ENCODE peak calls at places on chromosomes 12 and 14, in ten cellular contexts. I, Z, U, R, H, N, J, W, P and C are unnamed samples.

GRCh38 chr12:80709811-80710726 is 2.6 kb downstream of the MYF6 start:
- DNase-seq in I (no peak), Z (no peak), U (no peak), R (no peak), H (no peak), N (peak), J (no peak), W (no peak), P (no peak), C (no peak)

GRCh38 chr12:10395390-10395998 is 5.7 kb upstream of the KLRK1 start:
- DNase-seq in I (peak), Z (no peak), U (peak), R (no peak), H (no peak), N (peak), J (no peak), W (no peak), P (peak), C (peak)

GRCh38 chr14:34364201-34364600 is 97.8 kb downstream of the SPTSSA start:
- DNase-seq in I (no peak), Z (no peak), U (no peak), R (no peak), H (no peak), N (no peak), J (no peak), W (no peak), P (peak), C (no peak)

GRCh38 chr12:31003861-31004640 is 69.6 kb upstream of the DDX11 start:
- DNase-seq in I (no peak), Z (peak), U (no peak), R (no peak), H (no peak), N (no peak), J (no peak), W (no peak), P (no peak), C (no peak)

GRCh38 chr14:106622200-106622745 is 1095.9 kb downstream of the TMEM121 start:
- DNase-seq in I (no peak), Z (no peak), U (no peak), R (no peak), H (peak), N (no peak), J (no peak), W (no peak), P (no peak), C (no peak)

GRCh38 chr14:59997496-59997895 is 77.6 kb downstream of the LRRC9 start:
- DNase-seq in I (peak), Z (no peak), U (no peak), R (no peak), H (no peak), N (no peak), J (no peak), W (no peak), P (no peak), C (no peak)

GRCh38 chr14:26597136-26598080 is at the start of gene NOVA1:
- DNase-seq in I (peak), Z (peak), U (no peak), R (no peak), H (no peak), N (peak), J (peak), W (peak), P (peak), C (no peak)

GRCh38 chr12:28998662-28999120 is 150.4 kb upstream of the FAR2 start:
- DNase-seq in I (peak), Z (peak), U (no peak), R (no peak), H (no peak), N (peak), J (peak), W (no peak), P (peak), C (peak)

GRCh38 chr12:93299262-93299846 is 78.4 kb upstream of the NUDT4 start:
- DNase-seq in I (peak), Z (no peak), U (no peak), R (no peak), H (no peak), N (no peak), J (no peak), W (no peak), P (no peak), C (no peak)

GRCh38 chr12:27530157-27530922 is 6.3 kb downstream of the PPFIBP1 start:
- DNase-seq in I (no peak), Z (no peak), U (no peak), R (no peak), H (no peak), N (no peak), J (no peak), W (no peak), P (no peak), C (no peak)

GRCh38 chr14:88866305-88866704 is 41.9 kb downstream of the TTC8 start:
- DNase-seq in I (no peak), Z (no peak), U (peak), R (no peak), H (no peak), N (no peak), J (no peak), W (no peak), P (peak), C (no peak)

GRCh38 chr12:79842630-79843029 is 92.3 kb downstream of the PPP1R12A start:
- DNase-seq in I (no peak), Z (no peak), U (no peak), R (no peak), H (no peak), N (no peak), J (no peak), W (no peak), P (no peak), C (no peak)

GRCh38 chr12:96036765-96037455 is 1.5 kb upstream of the LTA4H start:
- DNase-seq in I (no peak), Z (no peak), U (no peak), R (no peak), H (no peak), N (no peak), J (no peak), W (no peak), P (peak), C (no peak)

GRCh38 chr12:39990122-39991101 is 115.5 kb downstream of the SLC2A13 start:
- DNase-seq in I (peak), Z (peak), U (no peak), R (peak), H (peak), N (peak), J (peak), W (peak), P (peak), C (no peak)

GRCh38 chr12:43824207-43824775 is 11.6 kb upstream of the TMEM117 start:
- DNase-seq in I (no peak), Z (no peak), U (no peak), R (no peak), H (no peak), N (no peak), J (no peak), W (no peak), P (no peak), C (no peak)

GRCh38 chr14:24377660-24378059 is 9.7 kb downstream of the NFATC4 start:
- DNase-seq in I (no peak), Z (no peak), U (no peak), R (no peak), H (no peak), N (no peak), J (no peak), W (no peak), P (no peak), C (no peak)

GRCh38 chr12:32698285-32698684 is 19.2 kb downstream of the DNM1L start:
- DNase-seq in I (no peak), Z (no peak), U (no peak), R (no peak), H (no peak), N (no peak), J (peak), W (no peak), P (no peak), C (no peak)

GRCh38 chr12:75591628-75592027 is 80.2 kb upstream of the KRR1 start:
- DNase-seq in I (no peak), Z (no peak), U (no peak), R (no peak), H (no peak), N (no peak), J (no peak), W (no peak), P (no peak), C (no peak)

GRCh38 chr14:26866741-26867140 is 268.9 kb upstream of the NOVA1 start:
- DNase-seq in I (no peak), Z (no peak), U (no peak), R (no peak), H (no peak), N (no peak), J (no peak), W (no peak), P (no peak), C (no peak)

GRCh38 chr12:91274886-91275285 is 92.3 kb upstream of the DCN start:
- DNase-seq in I (peak), Z (peak), U (no peak), R (no peak), H (no peak), N (no peak), J (peak), W (no peak), P (peak), C (peak)

GRCh38 chr12:132788375-132789098 is 26.9 kb upstream of the ANKLE2 start:
- DNase-seq in I (no peak), Z (no peak), U (no peak), R (no peak), H (no peak), N (peak), J (peak), W (no peak), P (no peak), C (no peak)

GRCh38 chr12:90207799-90208198 is 499.2 kb upstream of the ATP2B1 start:
- DNase-seq in I (no peak), Z (no peak), U (no peak), R (no peak), H (no peak), N (no peak), J (no peak), W (no peak), P (no peak), C (no peak)

GRCh38 chr14:21219120-21219519 is 50.1 kb downstream of the HNRNPC start:
- DNase-seq in I (no peak), Z (no peak), U (no peak), R (no peak), H (no peak), N (no peak), J (no peak), W (no peak), P (no peak), C (no peak)

GRCh38 chr12:1811281-1811947 is 9.0 kb upstream of the LRTM2 start:
- DNase-seq in I (peak), Z (no peak), U (no peak), R (no peak), H (peak), N (no peak), J (no peak), W (no peak), P (peak), C (no peak)

GRCh38 chr12:124453419-124454351 is 113.7 kb downstream of the NCOR2 start:
- DNase-seq in I (peak), Z (peak), U (no peak), R (peak), H (peak), N (no peak), J (peak), W (peak), P (peak), C (peak)

GRCh38 chr14:91342243-91342760 is 75.3 kb downstream of the CCDC88C start:
- DNase-seq in I (no peak), Z (no peak), U (no peak), R (no peak), H (no peak), N (no peak), J (no peak), W (no peak), P (no peak), C (no peak)

GRCh38 chr12:76611533-76611932 is 52.0 kb upstream of the OSBPL8 start:
- DNase-seq in I (peak), Z (no peak), U (peak), R (no peak), H (no peak), N (no peak), J (no peak), W (no peak), P (peak), C (peak)

GRCh38 chr14:99484106-99484505 is 2.9 kb downstream of the CCNK start:
- DNase-seq in I (no peak), Z (no peak), U (no peak), R (no peak), H (no peak), N (no peak), J (no peak), W (no peak), P (no peak), C (no peak)

GRCh38 chr12:97681612-97682504 is 219.3 kb downstream of the RMST start:
- DNase-seq in I (no peak), Z (no peak), U (no peak), R (no peak), H (no peak), N (no peak), J (no peak), W (no peak), P (no peak), C (no peak)

GRCh38 chr12:73421832-73422231 is 1115.8 kb upstream of the ATXN7L3B start:
- DNase-seq in I (no peak), Z (no peak), U (peak), R (no peak), H (no peak), N (no peak), J (no peak), W (no peak), P (peak), C (no peak)

GRCh38 chr12:93742086-93742934 is 65.1 kb downstream of the CRADD start:
- DNase-seq in I (peak), Z (peak), U (no peak), R (peak), H (peak), N (peak), J (peak), W (peak), P (peak), C (no peak)

GRCh38 chr12:15751741-15752140 is 37.4 kb downstream of the EPS8 start:
- DNase-seq in I (peak), Z (no peak), U (no peak), R (no peak), H (no peak), N (no peak), J (no peak), W (no peak), P (no peak), C (no peak)

GRCh38 chr12:116662612-116663144 is 75.2 kb downstream of the SPRING1 start:
- DNase-seq in I (no peak), Z (no peak), U (no peak), R (no peak), H (no peak), N (no peak), J (no peak), W (no peak), P (peak), C (no peak)

GRCh38 chr12:132743831-132744230 is 17.8 kb downstream of the ANKLE2 start:
- DNase-seq in I (no peak), Z (no peak), U (no peak), R (no peak), H (no peak), N (no peak), J (no peak), W (no peak), P (no peak), C (no peak)

GRCh38 chr12:87439990-87440827 is 589.0 kb downstream of the C12orf50 start:
- DNase-seq in I (peak), Z (no peak), U (peak), R (no peak), H (no peak), N (no peak), J (no peak), W (no peak), P (peak), C (no peak)

GRCh38 chr14:49220492-49220891 is 365.7 kb downstream of the RPS29 start:
- DNase-seq in I (no peak), Z (no peak), U (no peak), R (no peak), H (no peak), N (no peak), J (no peak), W (no peak), P (peak), C (no peak)

GRCh38 chr14:104685216-104685997 is 4.0 kb upstream of the INF2 start:
- DNase-seq in I (no peak), Z (no peak), U (no peak), R (no peak), H (no peak), N (no peak), J (no peak), W (no peak), P (no peak), C (no peak)

GRCh38 chr12:88468546-88468945 is 111.7 kb downstream of the KITLG start:
- DNase-seq in I (peak), Z (no peak), U (no peak), R (no peak), H (no peak), N (no peak), J (no peak), W (no peak), P (no peak), C (no peak)